ENCODE peak calls at places on chromosomes 11 and 22, in five cellular contexts. L is naive thymus-derived CD4-positive, alpha-beta T cell; I is mammary epithelial cell; V is prostate gland; D is tibial artery. A is an unnamed sample.
A peak's percentile ranks its signal among the peaks of the same experiment; 100 is the strongest.

GRCh38 chr11:10780040-10780439 is 28.7 kb downstream of the EIF4G2 start:
- DNase-seq in L (no peak), I (no peak), V (no peak), D (no peak), A (no peak)

GRCh38 chr11:4672470-4672869 is 25.2 kb downstream of the OR51E2 start:
- DNase-seq in L (no peak), I (no peak), V (no peak), D (no peak), A (no peak)

GRCh38 chr11:63779044-63779443 is 10.5 kb upstream of the ZFTA start:
- DNase-seq in L (no peak), I (no peak), V (no peak), D (no peak), A (no peak)

GRCh38 chr22:24028533-24028932 is 17.4 kb downstream of the CABIN1 start:
- DNase-seq in L (no peak), I (peak; percentile 16), V (no peak), D (no peak), A (no peak)

GRCh38 chr11:2791139-2791520 is 91.3 kb upstream of the KCNQ1OT1 start:
- DNase-seq in L (no peak), I (no peak), V (no peak), D (peak; percentile 69), A (no peak)

GRCh38 chr11:2412323-2412722 is 11.8 kb downstream of the TSSC4 start:
- DNase-seq in L (no peak), I (no peak), V (no peak), D (no peak), A (no peak)

GRCh38 chr11:69647349-69647748 is 6.4 kb downstream of the CCND1 start:
- DNase-seq in L (no peak), I (no peak), V (no peak), D (no peak), A (no peak)

GRCh38 chr11:47896199-47896598 is 48.0 kb upstream of the NUP160 start:
- DNase-seq in L (no peak), I (no peak), V (no peak), D (no peak), A (no peak)

GRCh38 chr11:34148504-34149165 is 43.2 kb downstream of the NAT10 start:
- DNase-seq in L (no peak), I (no peak), V (no peak), D (no peak), A (no peak)

GRCh38 chr11:115301029-115301428 is 203.2 kb downstream of the CADM1 start:
- DNase-seq in L (no peak), I (peak; percentile 61), V (no peak), D (no peak), A (no peak)

GRCh38 chr22:50569896-50570535 is 7.3 kb upstream of the SYCE3 start:
- DNase-seq in L (no peak), I (no peak), V (no peak), D (no peak), A (no peak)

GRCh38 chr11:67452141-67452952 is at the start of gene GPR152:
- DNase-seq in L (no peak), I (no peak), V (no peak), D (no peak), A (no peak)

GRCh38 chr11:5226732-5227327 is at the start of gene HBB:
- DNase-seq in L (no peak), I (no peak), V (no peak), D (no peak), A (no peak)

GRCh38 chr11:65468874-65469333 is 29.9 kb upstream of the MALAT1 start:
- DNase-seq in L (peak; percentile 40), I (peak; percentile 82), V (peak; percentile 93), D (no peak), A (peak; percentile 87)

GRCh38 chr11:128409476-128409875 is 177.9 kb downstream of the ETS1 start:
- DNase-seq in L (no peak), I (peak; percentile 87), V (no peak), D (no peak), A (no peak)

GRCh38 chr11:34492806-34493414 is 20.7 kb downstream of the ELF5 start:
- DNase-seq in L (peak; percentile 14), I (peak; percentile 47), V (peak; percentile 44), D (no peak), A (peak; percentile 74)

GRCh38 chr22:40721266-40721665 is 42.0 kb downstream of the MCHR1 start:
- DNase-seq in L (no peak), I (peak; percentile 11), V (no peak), D (no peak), A (no peak)

GRCh38 chr11:75771646-75772410 is 3.2 kb downstream of the DGAT2 start:
- DNase-seq in L (no peak), I (peak; percentile 63), V (no peak), D (peak; percentile 58), A (peak; percentile 76)

GRCh38 chr11:65180877-65181568 is 705 bp upstream of the CAPN1 start:
- DNase-seq in L (peak; percentile 53), I (peak; percentile 57), V (peak; percentile 25), D (peak; percentile 75), A (peak; percentile 48)

GRCh38 chr11:13215157-13215556 is 62.4 kb upstream of the BMAL1 start:
- DNase-seq in L (no peak), I (peak; percentile 86), V (no peak), D (no peak), A (no peak)

GRCh38 chr11:223026-223789 is 12.9 kb downstream of the SIRT3 start:
- DNase-seq in L (no peak), I (no peak), V (no peak), D (peak; percentile 38), A (no peak)

GRCh38 chr11:63020671-63021255 is 5.1 kb upstream of the SLC22A8 start:
- DNase-seq in L (no peak), I (no peak), V (no peak), D (no peak), A (no peak)

GRCh38 chr11:86637976-86638375 is 34.4 kb downstream of the ME3 start:
- DNase-seq in L (no peak), I (peak; percentile 52), V (no peak), D (no peak), A (no peak)

GRCh38 chr11:62132188-62132587 is 8.4 kb downstream of the INCENP start:
- DNase-seq in L (no peak), I (peak; percentile 57), V (no peak), D (peak; percentile 50), A (no peak)

GRCh38 chr22:18044548-18045271 is 20.3 kb upstream of the MICAL3 start:
- DNase-seq in L (no peak), I (no peak), V (no peak), D (peak; percentile 82), A (peak; percentile 38)

GRCh38 chr11:65210748-65211147 is 29.0 kb downstream of the CAPN1 start:
- DNase-seq in L (no peak), I (no peak), V (no peak), D (no peak), A (no peak)

GRCh38 chr22:32994921-32995320 is 63.3 kb downstream of the SYN3 start:
- DNase-seq in L (no peak), I (no peak), V (no peak), D (no peak), A (no peak)

GRCh38 chr22:27747396-27748256 is 53.9 kb downstream of the MN1 start:
- DNase-seq in L (no peak), I (no peak), V (no peak), D (peak; percentile 80), A (no peak)

GRCh38 chr11:5083602-5084001 is 14.2 kb downstream of the OR52E1 start:
- DNase-seq in L (no peak), I (no peak), V (no peak), D (no peak), A (no peak)

GRCh38 chr22:30270841-30271240 is 4.2 kb upstream of the OSM start:
- DNase-seq in L (no peak), I (no peak), V (no peak), D (peak; percentile 89), A (peak; percentile 77)

GRCh38 chr22:27987557-27987956 is 68.5 kb upstream of the PITPNB start:
- DNase-seq in L (no peak), I (no peak), V (no peak), D (peak; percentile 35), A (no peak)

GRCh38 chr11:119415966-119416365 is 7.0 kb downstream of the THY1 start:
- DNase-seq in L (no peak), I (no peak), V (no peak), D (no peak), A (no peak)

GRCh38 chr11:68682531-68682931 is 1.8 kb upstream of the GAL start:
- DNase-seq in L (no peak), I (no peak), V (no peak), D (no peak), A (no peak)

GRCh38 chr11:117072517-117073218 is 25.6 kb downstream of the SIK3 start:
- DNase-seq in L (no peak), I (peak; percentile 92), V (no peak), D (no peak), A (no peak)

GRCh38 chr22:26234267-26234666 is 65.0 kb downstream of the SEZ6L start:
- DNase-seq in L (no peak), I (no peak), V (no peak), D (no peak), A (no peak)
- H3K27ac ChIP-seq in L (no peak overlapping the region), I (no peak overlapping the region), V (no peak overlapping the region), D (no peak overlapping the region), A (no peak overlapping the region)

GRCh38 chr11:19242184-19242932 is 1.6 kb upstream of the E2F8 start:
- DNase-seq in L (no peak), I (no peak), V (no peak), D (no peak), A (no peak)
- H3K4me3 ChIP-seq in L (peak overlapping the region; percentile 75), I (no peak overlapping the region), V (no peak overlapping the region), D (peak overlapping the region; percentile 60), A (no peak overlapping the region)

GRCh38 chr22:25827415-25827814 is 85.4 kb downstream of the MYO18B start:
- DNase-seq in L (no peak), I (no peak), V (no peak), D (no peak), A (no peak)

GRCh38 chr22:25823276-25823675 is 81.3 kb downstream of the MYO18B start:
- DNase-seq in L (no peak), I (no peak), V (no peak), D (no peak), A (no peak)

GRCh38 chr22:25828422-25828821 is 86.4 kb downstream of the MYO18B start:
- DNase-seq in L (no peak), I (no peak), V (no peak), D (no peak), A (no peak)

GRCh38 chr22:25822344-25822743 is 80.4 kb downstream of the MYO18B start:
- DNase-seq in L (no peak), I (no peak), V (no peak), D (no peak), A (no peak)

DNA sequence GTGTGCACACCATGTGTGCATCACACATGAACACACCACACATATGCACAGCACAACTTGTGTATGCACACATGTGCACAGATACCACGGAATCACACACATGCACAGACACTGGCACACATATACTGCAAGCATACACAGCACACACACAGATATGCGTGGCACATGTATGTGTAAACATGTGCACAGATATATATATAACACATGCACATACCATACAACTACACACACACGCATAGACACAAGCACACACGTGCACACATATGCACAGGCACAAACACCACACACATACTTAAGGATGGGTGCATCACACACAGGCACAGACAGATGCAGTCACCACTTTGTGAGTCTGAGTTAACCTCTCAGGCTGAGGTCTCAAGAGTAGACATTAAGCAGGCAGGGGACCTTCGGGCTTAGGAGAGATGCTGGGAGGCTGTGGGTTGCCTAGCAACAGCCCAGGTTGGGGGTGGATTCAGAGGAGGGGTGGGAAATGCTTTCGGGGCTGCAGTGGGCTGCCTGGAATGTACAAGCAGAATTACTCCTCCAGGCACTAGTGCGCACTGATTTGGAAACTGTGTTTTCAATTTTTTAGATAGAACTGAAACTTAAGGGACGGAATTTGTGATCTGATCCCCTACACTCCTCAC is 83.0 kb downstream of the MYO18B start:
- DNase-seq in L (no peak), I (no peak), V (no peak), D (no peak), A (no peak)
- H3K4me1 ChIP-seq in L (no peaks in the 10 kb centered on the region), I (peaks cover 5% of the 10 kb centered on the region), V (no peaks in the 10 kb centered on the region), D (no peaks in the 10 kb centered on the region), A (no peaks in the 10 kb centered on the region)

GRCh38 chr11:18726040-18726439 is at the start of gene IGSF22:
- DNase-seq in L (no peak), I (no peak), V (no peak), D (no peak), A (no peak)
- H3K27ac ChIP-seq in L (no peak within 1 kb of the TSS), I (no peak within 1 kb of the TSS), V (no peak within 1 kb of the TSS), D (no peak within 1 kb of the TSS), A (no peak within 1 kb of the TSS)